ENCODE peak calls at places on chromosomes 3 and 15, in six cellular contexts. P is A549, F is tibial nerve, K is GM12878, U is sigmoid colon, Y is upper lobe of left lung. X is an unnamed sample.
A peak's percentile ranks its signal among the peaks of the same experiment; 100 is the strongest.

GRCh38 chr3:125443923-125444322 is 68.8 kb upstream of the ZNF148 start:
- DNase-seq in K (no peak), U (no peak), F (no peak), P (no peak), Y (no peak), X (no peak)

GRCh38 chr3:183038221-183038620 is 57.9 kb upstream of the DCUN1D1 start:
- DNase-seq in K (no peak), U (no peak), F (no peak), P (no peak), Y (no peak), X (no peak)

GRCh38 chr3:45486926-45487325 is 98.5 kb downstream of the LARS2 start:
- DNase-seq in F (no peak), Y (no peak), P (no peak), K (no peak), U (no peak), X (no peak)

GRCh38 chr3:100042144-100042543 is 72.2 kb downstream of the FILIP1L start:
- DNase-seq in K (no peak), U (no peak), F (no peak), P (no peak), Y (no peak), X (no peak)

GRCh38 chr3:151169700-151170224 is 33.3 kb downstream of the GPR171 start:
- DNase-seq in K (no peak), Y (no peak), P (no peak), U (peak; percentile 76), F (peak; percentile 38), X (no peak)

GRCh38 chr3:28980131-28980530 is 300.7 kb upstream of the RBMS3 start:
- DNase-seq in Y (no peak), U (no peak), F (no peak), K (no peak), P (no peak), X (no peak)

GRCh38 chr3:42572278-42572677 is 9.5 kb downstream of the SEC22C start:
- DNase-seq in Y (no peak), U (no peak), P (peak; percentile 51), K (no peak), F (peak; percentile 16), X (no peak)

GRCh38 chr15:94856267-94856854 is 625.0 kb downstream of the MCTP2 start:
- DNase-seq in U (no peak), F (no peak), K (no peak), Y (peak; percentile 74), P (no peak), X (no peak)

GRCh38 chr3:117127147-117127546 is 417.6 kb downstream of the TUSC7 start:
- DNase-seq in P (no peak), U (no peak), Y (no peak), K (no peak), F (no peak), X (no peak)

GRCh38 chr3:166444336-166444735 is 607.1 kb upstream of the BCHE start:
- DNase-seq in K (no peak), F (no peak), U (no peak), P (no peak), Y (no peak), X (no peak)

GRCh38 chr3:54756330-54756731 is 171.5 kb downstream of the LRTM1 start:
- DNase-seq in K (no peak), F (no peak), P (no peak), U (no peak), Y (no peak), X (no peak)

GRCh38 chr3:172089250-172089649 is 49.9 kb downstream of the FNDC3B start:
- DNase-seq in U (no peak), Y (no peak), F (no peak), P (no peak), K (no peak), X (no peak)

GRCh38 chr3:173395073-173395411 is 2.5 kb upstream of the NLGN1 start:
- DNase-seq in Y (no peak), F (no peak), K (no peak), U (no peak), P (no peak), X (no peak)

GRCh38 chr3:173396191-173397041 is 1.1 kb upstream of the NLGN1 start:
- DNase-seq in F (peak; percentile 6), K (no peak), U (no peak), Y (no peak), P (no peak), X (no peak)

GRCh38 chr3:173398111-173398479 is 551 bp downstream of the NLGN1 start:
- DNase-seq in P (no peak), U (no peak), K (no peak), F (peak; percentile 49), Y (no peak), X (no peak)

GRCh38 chr3:173397161-173398110 is at the start of gene NLGN1:
- DNase-seq in Y (peak; percentile 92), U (peak; percentile 86), K (no peak), F (peak; percentile 50), P (no peak), X (no peak)

DNA sequence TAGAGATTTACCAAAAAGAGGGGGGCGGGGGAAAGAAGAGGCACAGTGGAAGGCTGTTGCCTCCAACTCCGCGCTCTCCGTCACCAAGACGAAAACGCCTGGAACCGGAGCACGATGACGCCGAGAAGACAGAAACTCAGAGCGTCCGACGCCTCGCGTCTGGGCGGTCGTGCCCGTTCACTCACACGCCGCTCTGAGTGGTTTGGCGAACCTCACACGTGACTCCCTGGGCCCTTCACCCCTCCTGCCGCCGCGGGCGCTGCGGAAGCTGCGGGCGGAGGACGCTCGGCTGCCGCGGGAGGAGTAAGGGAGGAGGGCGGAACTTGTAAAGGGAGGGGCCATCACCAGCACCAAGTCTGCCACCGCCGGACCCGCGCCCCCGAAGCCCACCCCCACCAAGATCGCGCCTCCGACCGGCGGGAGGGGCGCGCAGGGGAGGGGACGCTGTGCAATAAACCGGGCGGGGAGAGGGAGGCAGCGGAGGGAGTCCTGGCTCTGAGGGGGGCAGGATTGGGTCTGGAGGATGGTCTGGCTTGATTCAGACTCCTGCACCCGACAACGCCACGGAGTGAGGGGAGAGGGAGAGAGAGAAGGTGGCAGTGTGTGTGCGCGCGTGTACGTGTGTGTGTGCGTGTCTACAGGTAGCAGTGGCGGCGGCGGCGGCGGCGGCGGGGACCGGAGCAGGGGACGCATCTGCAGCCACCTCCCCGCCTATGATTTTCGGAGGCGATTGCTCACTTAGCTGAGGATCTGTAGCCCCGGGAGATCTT is 1.9 kb upstream of the NLGN1 start:
- DNase-seq in P (no peak), U (peak; percentile 95), K (no peak), Y (peak; percentile 95), F (peak; percentile 79), X (peak; percentile 95)
- TF ChIP-seq EP300 in P (no peak), U (no peak), K (no peak), Y (no peak), F (peak; percentile 23), X (no peak)

DNA sequence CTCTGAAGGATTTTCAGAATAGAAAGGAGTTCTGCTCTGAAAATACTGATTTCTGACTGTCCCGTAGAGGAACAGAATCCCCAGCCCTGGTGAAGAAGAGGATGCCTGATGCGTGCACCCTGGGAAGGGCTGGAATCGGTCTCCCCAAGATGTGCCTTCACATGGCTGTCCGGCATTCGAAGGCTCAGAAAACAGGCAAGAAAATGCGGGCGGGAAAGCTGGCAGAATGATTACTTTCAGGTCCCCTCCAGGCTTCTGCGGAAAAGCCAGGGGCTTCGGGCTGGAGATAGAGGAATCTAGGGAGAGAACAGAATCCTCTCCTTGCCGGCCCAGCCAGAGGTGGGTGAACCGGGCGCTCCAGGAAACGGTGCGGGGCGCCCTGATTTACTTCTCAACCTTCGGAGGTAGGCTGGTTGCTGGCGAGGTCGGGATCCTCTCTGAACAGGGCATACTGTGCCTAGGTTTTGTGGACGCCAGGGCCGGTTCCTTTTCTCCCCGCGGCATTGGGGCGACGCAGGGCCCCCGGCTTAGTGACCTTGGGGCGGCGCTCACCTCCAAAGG is 2.5 kb downstream of the FOXL2NB start:
- DNase-seq in Y (no peak), K (no peak), U (no peak), F (no peak), P (no peak), X (no peak)
- H3K9me3 ChIP-seq in Y (no peaks in the 10 kb centered on the region), K (no peaks in the 10 kb centered on the region), U (no peaks in the 10 kb centered on the region), F (no peaks in the 10 kb centered on the region), P (no peaks in the 10 kb centered on the region), X (no peaks in the 10 kb centered on the region)

GRCh38 chr3:169496402-169496801 is 167.1 kb downstream of the MECOM start:
- DNase-seq in P (no peak), Y (no peak), F (no peak), U (no peak), K (no peak), X (no peak)
- TF ChIP-seq POLR2A in P (no peak), Y (no peak), F (no peak), U (no peak), K (no peak), X (no peak)

DNA sequence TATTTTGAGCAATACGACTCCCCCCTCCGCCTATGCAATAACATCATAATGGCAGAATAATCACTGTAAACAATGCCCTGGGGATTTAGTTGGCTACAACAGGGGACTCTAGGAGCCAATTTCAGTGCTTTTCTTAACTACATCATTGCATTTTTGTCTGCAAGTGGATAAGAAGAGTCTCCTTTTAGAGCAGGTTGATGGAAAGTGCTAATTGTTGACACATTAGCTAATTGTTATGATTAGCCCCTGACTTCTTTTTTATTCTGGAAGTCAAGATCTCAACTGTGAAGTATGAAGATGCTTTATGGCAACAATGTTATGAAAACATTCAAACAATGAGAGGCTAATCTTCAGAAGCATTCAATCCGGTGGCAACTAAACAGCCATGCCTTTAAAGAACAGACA is 121.2 kb downstream of the MECOM start:
- DNase-seq in K (no peak), Y (no peak), U (no peak), P (no peak), F (no peak), X (no peak)
- TF ChIP-seq EP300 in K (no peak), Y (no peak), U (no peak), P (no peak), F (no peak), X (no peak)

GRCh38 chr15:100227781-100228180 is 114.0 kb downstream of the ADAMTS17 start:
- DNase-seq in U (no peak), P (no peak), K (no peak), F (no peak), Y (no peak), X (no peak)
- H3K9me3 ChIP-seq in U (no peaks in the 10 kb centered on the region), P (no peaks in the 10 kb centered on the region), K (no peaks in the 10 kb centered on the region), F (no peaks in the 10 kb centered on the region), Y (no peaks in the 10 kb centered on the region), X (no peaks in the 10 kb centered on the region)

X was measured in esophagus muscularis mucosa.